ENCODE peak calls at places on chromosome 3, in ten cellular contexts. One of them, this sample, is unnamed.

GRCh38 chr3:104519968-104520655 is 846.6 kb upstream of the ALCAM start:
- DNase-seq in HEK293T: no peak
- DNase-seq in choroid plexus epithelial cell: no peak
- DNase-seq in iris pigment epithelial cell: no peak
- DNase-seq in NCI-H460: no peak
- DNase-seq in DMS153: no peak
- DNase-seq in suprapubic skin: no peak
- DNase-seq in HFFc6: no peak
- DNase-seq in CD4-positive, CD25-positive, alpha-beta regulatory T cell: no peak
- DNase-seq in activated CD8-positive, alpha-beta memory T cell treated with anti-CD3 and anti-CD28 coated beads for 48 hours: no peak
- DNase-seq in this sample: no peak

GRCh38 chr3:120022729-120023128 is 71.5 kb downstream of the GSK3B start:
- DNase-seq in HEK293T: no peak
- DNase-seq in choroid plexus epithelial cell: peak; percentile 67
- DNase-seq in iris pigment epithelial cell: peak; percentile 73
- DNase-seq in NCI-H460: no peak
- DNase-seq in DMS153: no peak
- DNase-seq in suprapubic skin: no peak
- DNase-seq in HFFc6: no peak
- DNase-seq in CD4-positive, CD25-positive, alpha-beta regulatory T cell: no peak
- DNase-seq in activated CD8-positive, alpha-beta memory T cell treated with anti-CD3 and anti-CD28 coated beads for 48 hours: no peak
- DNase-seq in this sample: no peak

GRCh38 chr3:63673111-63673510 is 20.6 kb downstream of the SNTN start:
- DNase-seq in HEK293T: no peak
- DNase-seq in choroid plexus epithelial cell: no peak
- DNase-seq in iris pigment epithelial cell: no peak
- DNase-seq in NCI-H460: no peak
- DNase-seq in DMS153: no peak
- DNase-seq in suprapubic skin: no peak
- DNase-seq in HFFc6: no peak
- DNase-seq in CD4-positive, CD25-positive, alpha-beta regulatory T cell: no peak
- DNase-seq in activated CD8-positive, alpha-beta memory T cell treated with anti-CD3 and anti-CD28 coated beads for 48 hours: no peak
- DNase-seq in this sample: no peak

GRCh38 chr3:142857056-142857455 is 31.8 kb downstream of the PCOLCE2 start:
- DNase-seq in HEK293T: peak; percentile 63
- DNase-seq in choroid plexus epithelial cell: peak; percentile 23
- DNase-seq in iris pigment epithelial cell: peak; percentile 4
- DNase-seq in NCI-H460: peak; percentile 31
- DNase-seq in DMS153: peak; percentile 64
- DNase-seq in suprapubic skin: no peak
- DNase-seq in HFFc6: peak; percentile 38
- DNase-seq in CD4-positive, CD25-positive, alpha-beta regulatory T cell: no peak
- DNase-seq in activated CD8-positive, alpha-beta memory T cell treated with anti-CD3 and anti-CD28 coated beads for 48 hours: no peak
- DNase-seq in this sample: no peak

GRCh38 chr3:36800533-36801116 is 36.3 kb upstream of the DCLK3 start:
- DNase-seq in HEK293T: no peak
- DNase-seq in choroid plexus epithelial cell: no peak
- DNase-seq in iris pigment epithelial cell: no peak
- DNase-seq in NCI-H460: no peak
- DNase-seq in DMS153: no peak
- DNase-seq in suprapubic skin: no peak
- DNase-seq in HFFc6: no peak
- DNase-seq in CD4-positive, CD25-positive, alpha-beta regulatory T cell: no peak
- DNase-seq in activated CD8-positive, alpha-beta memory T cell treated with anti-CD3 and anti-CD28 coated beads for 48 hours: no peak
- DNase-seq in this sample: no peak

GRCh38 chr3:131610174-131610573 is 107.4 kb upstream of the MRPL3 start:
- DNase-seq in HEK293T: no peak
- DNase-seq in choroid plexus epithelial cell: no peak
- DNase-seq in iris pigment epithelial cell: no peak
- DNase-seq in NCI-H460: no peak
- DNase-seq in DMS153: no peak
- DNase-seq in suprapubic skin: no peak
- DNase-seq in HFFc6: no peak
- DNase-seq in CD4-positive, CD25-positive, alpha-beta regulatory T cell: no peak
- DNase-seq in activated CD8-positive, alpha-beta memory T cell treated with anti-CD3 and anti-CD28 coated beads for 48 hours: no peak
- DNase-seq in this sample: no peak

GRCh38 chr3:168684519-168684918 is 588.8 kb upstream of the GOLIM4 start:
- DNase-seq in HEK293T: no peak
- DNase-seq in choroid plexus epithelial cell: no peak
- DNase-seq in iris pigment epithelial cell: no peak
- DNase-seq in NCI-H460: no peak
- DNase-seq in DMS153: no peak
- DNase-seq in suprapubic skin: no peak
- DNase-seq in HFFc6: no peak
- DNase-seq in CD4-positive, CD25-positive, alpha-beta regulatory T cell: no peak
- DNase-seq in activated CD8-positive, alpha-beta memory T cell treated with anti-CD3 and anti-CD28 coated beads for 48 hours: no peak
- DNase-seq in this sample: no peak

GRCh38 chr3:111863942-111864341 is 4.9 kb downstream of the PHLDB2 start:
- DNase-seq in HEK293T: no peak
- DNase-seq in choroid plexus epithelial cell: no peak
- DNase-seq in iris pigment epithelial cell: peak; percentile 46
- DNase-seq in NCI-H460: no peak
- DNase-seq in DMS153: no peak
- DNase-seq in suprapubic skin: no peak
- DNase-seq in HFFc6: no peak
- DNase-seq in CD4-positive, CD25-positive, alpha-beta regulatory T cell: no peak
- DNase-seq in activated CD8-positive, alpha-beta memory T cell treated with anti-CD3 and anti-CD28 coated beads for 48 hours: no peak
- DNase-seq in this sample: no peak

GRCh38 chr3:45106874-45107273 is 39.3 kb downstream of the CDCP1 start:
- DNase-seq in HEK293T: no peak
- DNase-seq in choroid plexus epithelial cell: no peak
- DNase-seq in iris pigment epithelial cell: no peak
- DNase-seq in NCI-H460: no peak
- DNase-seq in DMS153: no peak
- DNase-seq in suprapubic skin: no peak
- DNase-seq in HFFc6: no peak
- DNase-seq in CD4-positive, CD25-positive, alpha-beta regulatory T cell: no peak
- DNase-seq in activated CD8-positive, alpha-beta memory T cell treated with anti-CD3 and anti-CD28 coated beads for 48 hours: no peak
- DNase-seq in this sample: no peak

GRCh38 chr3:169256791-169257522 is 406.6 kb downstream of the MECOM start:
- DNase-seq in HEK293T: no peak
- DNase-seq in choroid plexus epithelial cell: no peak
- DNase-seq in iris pigment epithelial cell: no peak
- DNase-seq in NCI-H460: no peak
- DNase-seq in DMS153: no peak
- DNase-seq in suprapubic skin: no peak
- DNase-seq in HFFc6: no peak
- DNase-seq in CD4-positive, CD25-positive, alpha-beta regulatory T cell: no peak
- DNase-seq in activated CD8-positive, alpha-beta memory T cell treated with anti-CD3 and anti-CD28 coated beads for 48 hours: no peak
- DNase-seq in this sample: no peak

GRCh38 chr3:197426161-197426566 is 127.8 kb upstream of the DLG1 start:
- DNase-seq in HEK293T: no peak
- DNase-seq in choroid plexus epithelial cell: peak; percentile 51
- DNase-seq in iris pigment epithelial cell: peak; percentile 74
- DNase-seq in NCI-H460: no peak
- DNase-seq in DMS153: no peak
- DNase-seq in suprapubic skin: no peak
- DNase-seq in HFFc6: no peak
- DNase-seq in CD4-positive, CD25-positive, alpha-beta regulatory T cell: no peak
- DNase-seq in activated CD8-positive, alpha-beta memory T cell treated with anti-CD3 and anti-CD28 coated beads for 48 hours: no peak
- DNase-seq in this sample: no peak

GRCh38 chr3:52021869-52022268 is 26.2 kb upstream of the RPL29 start:
- DNase-seq in HEK293T: no peak
- DNase-seq in choroid plexus epithelial cell: no peak
- DNase-seq in iris pigment epithelial cell: no peak
- DNase-seq in NCI-H460: no peak
- DNase-seq in DMS153: peak; percentile 48
- DNase-seq in suprapubic skin: no peak
- DNase-seq in HFFc6: no peak
- DNase-seq in CD4-positive, CD25-positive, alpha-beta regulatory T cell: no peak
- DNase-seq in activated CD8-positive, alpha-beta memory T cell treated with anti-CD3 and anti-CD28 coated beads for 48 hours: no peak
- DNase-seq in this sample: no peak

GRCh38 chr3:141179983-141180382 is 51.6 kb upstream of the PXYLP1 start:
- DNase-seq in HEK293T: no peak
- DNase-seq in choroid plexus epithelial cell: no peak
- DNase-seq in iris pigment epithelial cell: no peak
- DNase-seq in NCI-H460: no peak
- DNase-seq in DMS153: no peak
- DNase-seq in suprapubic skin: no peak
- DNase-seq in HFFc6: no peak
- DNase-seq in CD4-positive, CD25-positive, alpha-beta regulatory T cell: no peak
- DNase-seq in activated CD8-positive, alpha-beta memory T cell treated with anti-CD3 and anti-CD28 coated beads for 48 hours: no peak
- DNase-seq in this sample: no peak

GRCh38 chr3:148727242-148727641 is 29.5 kb downstream of the AGTR1 start:
- DNase-seq in HEK293T: peak; percentile 61
- DNase-seq in choroid plexus epithelial cell: peak; percentile 65
- DNase-seq in iris pigment epithelial cell: peak; percentile 48
- DNase-seq in NCI-H460: peak; percentile 7
- DNase-seq in DMS153: peak; percentile 56
- DNase-seq in suprapubic skin: no peak
- DNase-seq in HFFc6: no peak
- DNase-seq in CD4-positive, CD25-positive, alpha-beta regulatory T cell: no peak
- DNase-seq in activated CD8-positive, alpha-beta memory T cell treated with anti-CD3 and anti-CD28 coated beads for 48 hours: no peak
- DNase-seq in this sample: no peak

GRCh38 chr3:171953300-171954022 is 85.9 kb upstream of the FNDC3B start:
- DNase-seq in HEK293T: no peak
- DNase-seq in choroid plexus epithelial cell: no peak
- DNase-seq in iris pigment epithelial cell: peak; percentile 38
- DNase-seq in NCI-H460: no peak
- DNase-seq in DMS153: no peak
- DNase-seq in suprapubic skin: no peak
- DNase-seq in HFFc6: peak; percentile 12
- DNase-seq in CD4-positive, CD25-positive, alpha-beta regulatory T cell: no peak
- DNase-seq in activated CD8-positive, alpha-beta memory T cell treated with anti-CD3 and anti-CD28 coated beads for 48 hours: no peak
- DNase-seq in this sample: no peak

GRCh38 chr3:33578325-33579180 is 138.3 kb upstream of the UBP1 start:
- DNase-seq in HEK293T: no peak
- DNase-seq in choroid plexus epithelial cell: peak; percentile 42
- DNase-seq in iris pigment epithelial cell: peak; percentile 51
- DNase-seq in NCI-H460: no peak
- DNase-seq in DMS153: no peak
- DNase-seq in suprapubic skin: no peak
- DNase-seq in HFFc6: peak; percentile 74
- DNase-seq in CD4-positive, CD25-positive, alpha-beta regulatory T cell: no peak
- DNase-seq in activated CD8-positive, alpha-beta memory T cell treated with anti-CD3 and anti-CD28 coated beads for 48 hours: no peak
- DNase-seq in this sample: no peak

GRCh38 chr3:64995857-64996564 is 308.2 kb upstream of the ADAMTS9 start:
- DNase-seq in HEK293T: peak; percentile 8
- DNase-seq in choroid plexus epithelial cell: peak; percentile 84
- DNase-seq in iris pigment epithelial cell: peak; percentile 62
- DNase-seq in NCI-H460: no peak
- DNase-seq in DMS153: no peak
- DNase-seq in suprapubic skin: no peak
- DNase-seq in HFFc6: no peak
- DNase-seq in CD4-positive, CD25-positive, alpha-beta regulatory T cell: no peak
- DNase-seq in activated CD8-positive, alpha-beta memory T cell treated with anti-CD3 and anti-CD28 coated beads for 48 hours: no peak
- DNase-seq in this sample: no peak

GRCh38 chr3:190533511-190534282 is 19.8 kb downstream of the IL1RAP start:
- DNase-seq in HEK293T: no peak
- DNase-seq in choroid plexus epithelial cell: peak; percentile 76
- DNase-seq in iris pigment epithelial cell: peak; percentile 94
- DNase-seq in NCI-H460: peak; percentile 56
- DNase-seq in DMS153: no peak
- DNase-seq in suprapubic skin: peak; percentile 82
- DNase-seq in HFFc6: peak; percentile 75
- DNase-seq in CD4-positive, CD25-positive, alpha-beta regulatory T cell: no peak
- DNase-seq in activated CD8-positive, alpha-beta memory T cell treated with anti-CD3 and anti-CD28 coated beads for 48 hours: no peak
- DNase-seq in this sample: no peak

GRCh38 chr3:171190668-171191067 is 164.1 kb upstream of the SLC2A2 start:
- DNase-seq in HEK293T: no peak
- DNase-seq in choroid plexus epithelial cell: no peak
- DNase-seq in iris pigment epithelial cell: peak; percentile 40
- DNase-seq in NCI-H460: no peak
- DNase-seq in DMS153: no peak
- DNase-seq in suprapubic skin: no peak
- DNase-seq in HFFc6: peak; percentile 36
- DNase-seq in CD4-positive, CD25-positive, alpha-beta regulatory T cell: no peak
- DNase-seq in activated CD8-positive, alpha-beta memory T cell treated with anti-CD3 and anti-CD28 coated beads for 48 hours: no peak
- DNase-seq in this sample: no peak

This sample was measured in immature natural killer cell.